ENCODE peak calls at places on chromosomes 1 and 21, in five cellular contexts. K is Karpas-422, U is PC-3, X is OCI-LY7, B is hepatocyte. C is an unnamed sample.

GRCh38 chr1:51948491-51948915 is 42.0 kb downstream of the RAB3B start:
- DNase-seq in B (no peak), U (no peak), X (no peak), K (no peak), C (no peak)

GRCh38 chr1:193462629-193463320 is 276.4 kb upstream of the B3GALT2 start:
- DNase-seq in X (peak; percentile 33), K (peak; percentile 53), U (no peak), B (no peak), C (no peak)

GRCh38 chr1:207831517-207832327 is 79.2 kb downstream of the CD34 start:
- DNase-seq in B (no peak), K (no peak), U (no peak), X (no peak), C (peak; percentile 82)

GRCh38 chr1:37246631-37247030 is 212.3 kb upstream of the GRIK3 start:
- DNase-seq in X (no peak), K (no peak), B (no peak), U (no peak), C (no peak)

GRCh38 chr1:6099297-6099696 is 53.6 kb downstream of the KCNAB2 start:
- DNase-seq in U (no peak), K (no peak), B (no peak), X (no peak), C (no peak)

GRCh38 chr1:26478159-26478558 is 5.9 kb downstream of the HMGN2 start:
- DNase-seq in K (peak; percentile 68), U (no peak), B (no peak), X (no peak), C (no peak)

GRCh38 chr1:1232801-1233566 is 947 bp downstream of the B3GALT6 start:
- DNase-seq in X (no peak), B (no peak), K (no peak), U (peak; percentile 31), C (no peak)

GRCh38 chr21:16145479-16145878 is 415.7 kb downstream of the USP25 start:
- DNase-seq in B (no peak), X (no peak), K (no peak), U (no peak), C (no peak)

GRCh38 chr1:240126821-240127220 is 35.1 kb downstream of the FMN2 start:
- DNase-seq in X (no peak), U (no peak), K (no peak), B (no peak), C (no peak)

GRCh38 chr1:247494746-247495145 is 36.8 kb upstream of the OR2B11 start:
- DNase-seq in U (peak; percentile 18), K (no peak), X (no peak), B (peak; percentile 8), C (no peak)

GRCh38 chr1:154453577-154454352 is 48.3 kb upstream of the TDRD10 start:
- DNase-seq in K (no peak), B (no peak), X (no peak), U (peak; percentile 31), C (no peak)

GRCh38 chr1:40344597-40344996 is 27.5 kb upstream of the COL9A2 start:
- DNase-seq in K (peak; percentile 70), X (peak; percentile 45), B (peak; percentile 68), U (no peak), C (no peak)

GRCh38 chr1:45326627-45327591 is at the start of gene HPDL:
- DNase-seq in B (peak; percentile 79), X (peak; percentile 84), K (no peak), U (no peak), C (peak; percentile 66)

GRCh38 chr1:72830606-72831390 is 548.5 kb upstream of the NEGR1 start:
- DNase-seq in K (no peak), U (no peak), B (no peak), X (no peak), C (no peak)

GRCh38 chr1:15975358-15975804 is 520 bp downstream of the ZBTB17 start:
- DNase-seq in K (peak; percentile 81), B (peak; percentile 83), X (peak; percentile 83), U (peak; percentile 33), C (peak; percentile 62)

GRCh38 chr1:5955479-5955977 is 36.7 kb downstream of the NPHP4 start:
- DNase-seq in U (no peak), X (no peak), K (no peak), B (no peak), C (no peak)

GRCh38 chr21:42463861-42464515 is 32.0 kb downstream of the RSPH1 start:
- DNase-seq in U (peak; percentile 68), K (peak; percentile 84), B (no peak), X (peak; percentile 92), C (peak; percentile 36)

GRCh38 chr1:37305841-37306240 is 168.5 kb upstream of the ZC3H12A start:
- DNase-seq in K (no peak), X (no peak), B (no peak), U (no peak), C (no peak)

GRCh38 chr1:156143765-156144489 is 9.5 kb upstream of the SEMA4A start:
- DNase-seq in X (no peak), U (no peak), K (no peak), B (no peak), C (no peak)

GRCh38 chr1:57672741-57673140 is 248.9 kb upstream of the DAB1 start:
- DNase-seq in X (no peak), U (no peak), K (no peak), B (no peak), C (no peak)

GRCh38 chr1:64052777-64053176 is 150.6 kb upstream of the UBE2U start:
- DNase-seq in K (no peak), U (no peak), X (no peak), B (no peak), C (no peak)

GRCh38 chr1:203451849-203452784 is 23.5 kb upstream of the PRELP start:
- DNase-seq in B (no peak), X (peak; percentile 49), U (no peak), K (no peak), C (no peak)

GRCh38 chr1:13764933-13765332 is 64.9 kb downstream of the PRDM2 start:
- DNase-seq in U (no peak), X (peak; percentile 28), K (no peak), B (no peak), C (no peak)

GRCh38 chr1:15075175-15075574 is 78.4 kb upstream of the TMEM51 start:
- DNase-seq in X (no peak), B (no peak), K (no peak), U (no peak), C (no peak)

DNA sequence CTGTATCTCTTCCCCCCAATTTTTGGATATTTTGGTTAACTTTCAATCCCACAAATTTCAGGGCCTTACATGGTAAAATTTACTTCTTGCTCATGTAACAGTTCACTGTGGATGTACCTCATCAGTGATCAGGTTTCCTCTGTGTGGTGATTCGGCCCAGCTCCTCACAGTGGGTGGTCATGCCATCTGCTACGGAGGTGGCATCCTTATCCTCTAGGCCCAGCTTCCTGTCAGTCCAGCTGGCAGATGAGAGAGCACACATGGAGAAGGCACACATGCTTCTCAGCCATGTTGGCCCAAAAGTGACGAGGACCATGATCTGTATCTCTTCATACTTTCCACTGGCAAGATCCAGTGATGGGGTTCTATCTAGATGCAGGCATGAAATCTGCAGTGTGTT is 27.2 kb downstream of the PCBP3 start:
- DNase-seq in K (no peak), X (no peak), B (no peak), U (no peak), C (no peak)
- H2AFZ ChIP-seq in K (no peak overlapping the region), X (no peak overlapping the region), B (no peak overlapping the region), U (no peak overlapping the region), C (no peak overlapping the region)

DNA sequence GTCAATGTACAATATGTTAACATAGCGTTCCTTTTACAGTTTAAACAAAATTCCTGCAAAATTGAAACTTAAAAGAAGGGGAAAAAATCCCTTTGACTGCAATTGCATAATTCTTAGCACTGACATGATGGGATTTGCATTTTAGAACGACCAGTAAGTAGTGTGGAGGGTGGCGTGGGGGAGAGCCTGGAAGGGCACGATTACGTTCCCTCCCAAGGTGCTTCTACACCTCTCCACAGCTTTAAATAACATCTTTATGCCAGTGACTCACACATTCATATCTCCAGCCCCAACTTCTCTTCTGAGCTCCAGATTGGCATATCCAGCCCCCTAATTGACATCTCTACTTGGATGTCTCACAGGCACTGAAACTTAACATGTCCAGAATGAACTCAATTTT is 64.3 kb downstream of the OLFML3 start:
- DNase-seq in B (no peak), K (no peak), X (no peak), U (no peak), C (no peak)
- H3K9me2 ChIP-seq in B (no peaks in the 10 kb centered on the region), K (no peaks in the 10 kb centered on the region), X (no peaks in the 10 kb centered on the region), U (no peaks in the 10 kb centered on the region), C (no peaks in the 10 kb centered on the region)

GRCh38 chr1:100703052-100703451 is 16.5 kb upstream of the VCAM1 start:
- DNase-seq in U (no peak), X (no peak), K (no peak), B (no peak), C (no peak)

GRCh38 chr1:100704473-100704872 is 15.1 kb upstream of the VCAM1 start:
- DNase-seq in K (no peak), B (no peak), X (no peak), U (no peak), C (no peak)

GRCh38 chr1:100700586-100700985 is 19.0 kb upstream of the VCAM1 start:
- DNase-seq in K (no peak), U (no peak), B (no peak), X (no peak), C (no peak)

GRCh38 chr1:100706861-100707260 is 12.7 kb upstream of the VCAM1 start:
- DNase-seq in U (no peak), B (no peak), K (no peak), X (no peak), C (no peak)

GRCh38 chr1:100703716-100704115 is 15.8 kb upstream of the VCAM1 start:
- DNase-seq in K (no peak), U (no peak), X (no peak), B (no peak), C (no peak)
- H3K27ac ChIP-seq in K (no peak overlapping the region), U (no peak overlapping the region), X (no peak overlapping the region), B (no peak overlapping the region), C (no peak overlapping the region)

DNA sequence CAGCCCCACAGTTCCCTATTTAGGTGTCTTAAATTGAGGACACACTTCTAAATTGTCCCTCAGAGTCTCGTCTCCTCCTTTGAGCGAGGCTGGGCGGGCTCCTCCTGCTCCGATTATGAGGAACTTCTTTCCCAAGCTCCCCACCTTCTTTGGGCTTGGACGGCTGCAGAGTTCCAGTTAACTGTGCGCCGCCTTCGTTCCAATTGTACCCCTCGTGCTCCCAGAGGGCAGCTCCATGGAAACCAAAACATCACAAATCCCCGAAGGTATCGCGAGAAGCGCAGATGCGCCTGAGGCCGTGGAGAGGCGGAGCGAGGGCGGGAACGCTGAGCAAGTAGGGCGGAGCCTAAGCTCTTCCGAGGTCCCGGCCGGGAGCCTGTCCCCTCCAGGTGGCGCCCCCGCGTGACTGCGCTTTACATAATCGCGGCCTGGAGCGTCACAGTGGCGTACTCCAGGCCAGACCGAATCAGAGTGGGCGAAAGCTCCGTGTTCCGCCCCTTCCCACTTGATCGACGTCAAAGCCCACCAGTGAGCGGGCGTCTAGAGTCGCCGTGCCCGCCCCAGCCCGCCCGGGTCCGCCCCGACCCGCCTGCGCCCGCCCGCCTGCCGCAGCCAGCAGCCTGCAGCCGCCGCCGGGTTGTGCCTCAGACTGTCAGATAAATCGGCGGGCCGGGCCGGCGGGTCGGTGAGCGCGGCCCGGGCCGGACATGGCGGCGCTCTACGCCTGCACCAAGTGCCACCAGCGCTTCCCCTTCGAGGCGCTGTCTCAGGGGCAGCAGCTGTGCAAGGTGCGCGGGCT is at the start of gene FAM76A:
- DNase-seq in X (peak; percentile 100), B (peak; percentile 100), K (peak; percentile 100), U (peak; percentile 99), C (peak; percentile 99)
- H2AFZ ChIP-seq in X (peak within 1 kb of the TSS; percentile 91), B (peak within 1 kb of the TSS; percentile 77), K (peak within 1 kb of the TSS; percentile 97), U (peak within 1 kb of the TSS; percentile 90), C (peak within 1 kb of the TSS; percentile 99)

DNA sequence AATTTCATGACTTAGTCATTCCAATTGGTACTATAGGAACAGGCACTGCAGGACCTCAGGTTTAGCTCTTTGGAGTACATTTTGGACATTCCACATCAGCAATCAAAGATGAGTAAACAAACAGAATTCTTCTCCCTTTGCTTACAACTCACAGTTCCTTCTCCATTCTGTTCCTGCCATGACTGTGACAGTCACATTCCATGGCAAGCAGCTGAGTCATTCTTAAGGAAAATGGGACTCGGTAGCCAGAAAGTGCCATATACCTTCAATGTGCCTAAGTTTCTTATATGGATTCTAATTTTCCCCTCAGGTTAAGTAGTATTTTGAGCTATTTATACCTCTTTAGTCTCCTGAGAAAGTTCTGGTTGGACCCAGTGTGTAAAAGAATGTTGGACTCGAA is 25.6 kb downstream of the CRCT1 start:
- DNase-seq in K (no peak), U (no peak), X (no peak), B (no peak), C (no peak)
- H3K9me2 ChIP-seq in K (no peaks in the 10 kb centered on the region), U (no peaks in the 10 kb centered on the region), X (no peaks in the 10 kb centered on the region), B (no peaks in the 10 kb centered on the region), C (no peaks in the 10 kb centered on the region)